ENCODE peak calls at places on chromosomes 3 and 15, in five cellular contexts. P is A549, O is IMR-90, K is SK-N-SH, J is GM12878. S is an unnamed sample.

GRCh38 chr3:41265011-41265545 is 65.8 kb downstream of the CTNNB1 start:
- DNase-seq in P (peak; percentile 36), O (peak; percentile 45), K (no peak), J (no peak), S (no peak)

GRCh38 chr3:197168606-197169005 is 129.8 kb downstream of the DLG1 start:
- DNase-seq in P (peak; percentile 8), O (peak; percentile 38), K (peak; percentile 39), J (no peak), S (no peak)

GRCh38 chr3:94303897-94304296 is 241.0 kb downstream of the NSUN3 start:
- DNase-seq in P (no peak), O (peak; percentile 1), K (no peak), J (no peak), S (no peak)

GRCh38 chr15:45129651-45130129 is at the start of the genes DUOX1 and DUOXA1:
- DNase-seq in P (no peak), O (no peak), K (no peak), J (no peak), S (peak; percentile 12)

GRCh38 chr15:31228980-31229826 is 97.4 kb upstream of the KLF13 start:
- DNase-seq in P (peak; percentile 47), O (no peak), K (no peak), J (peak; percentile 91), S (no peak)

GRCh38 chr15:99967841-99968371 is 234.7 kb upstream of the LYSMD4 start:
- DNase-seq in P (no peak), O (no peak), K (no peak), J (no peak), S (no peak)

GRCh38 chr3:124846189-124846588 is 41.0 kb downstream of the ITGB5 start:
- DNase-seq in P (no peak), O (peak; percentile 78), K (no peak), J (no peak), S (no peak)

GRCh38 chr3:132342183-132342582 is 25.0 kb downstream of the ACP3 start:
- DNase-seq in P (peak; percentile 9), O (no peak), K (no peak), J (no peak), S (no peak)

GRCh38 chr3:169945313-169945712 is 21.3 kb upstream of the SEC62 start:
- DNase-seq in P (no peak), O (no peak), K (no peak), J (peak; percentile 85), S (peak; percentile 83)

GRCh38 chr3:113468536-113468935 is 27.2 kb upstream of the CFAP44 start:
- DNase-seq in P (no peak), O (peak; percentile 4), K (no peak), J (no peak), S (no peak)

GRCh38 chr3:53668872-53669271 is 174.5 kb downstream of the CACNA1D start:
- DNase-seq in P (no peak), O (no peak), K (no peak), J (no peak), S (peak; percentile 8)

GRCh38 chr3:72582211-72582878 is 265.9 kb downstream of the SHQ1 start:
- DNase-seq in P (no peak), O (no peak), K (no peak), J (peak; percentile 76), S (no peak)

GRCh38 chr3:57112206-57112605 is 51.7 kb downstream of the SPATA12 start:
- DNase-seq in P (peak; percentile 23), O (no peak), K (peak; percentile 72), J (no peak), S (peak; percentile 22)

GRCh38 chr3:28279770-28280169 is 38.4 kb downstream of the CMC1 start:
- DNase-seq in P (no peak), O (peak; percentile 72), K (no peak), J (no peak), S (no peak)

GRCh38 chr3:40336101-40336500 is 26.6 kb downstream of the EIF1B start:
- DNase-seq in P (no peak), O (no peak), K (no peak), J (no peak), S (no peak)

GRCh38 chr3:119149484-119149883 is 3.5 kb downstream of the TEX55 start:
- DNase-seq in P (peak; percentile 75), O (peak; percentile 92), K (no peak), J (no peak), S (no peak)

GRCh38 chr15:56496635-56497034 is 31.7 kb upstream of the MNS1 start:
- DNase-seq in P (peak; percentile 75), O (peak; percentile 79), K (peak; percentile 56), J (peak; percentile 31), S (peak; percentile 54)

GRCh38 chr3:122030381-122031122 is 8.5 kb upstream of the ILDR1 start:
- DNase-seq in P (no peak), O (peak; percentile 41), K (no peak), J (peak; percentile 74), S (no peak)

GRCh38 chr3:13047296-13048165 is 25.7 kb downstream of the IQSEC1 start:
- DNase-seq in P (no peak), O (no peak), K (no peak), J (no peak), S (no peak)

GRCh38 chr15:32636908-32637567 is 4.5 kb upstream of the SCG5 start:
- DNase-seq in P (no peak), O (no peak), K (no peak), J (no peak), S (no peak)

GRCh38 chr15:94080416-94080815 is 150.9 kb upstream of the MCTP2 start:
- DNase-seq in P (no peak), O (no peak), K (no peak), J (no peak), S (no peak)

GRCh38 chr3:158508481-158508880 is 62.5 kb upstream of the MLF1 start:
- DNase-seq in P (no peak), O (peak; percentile 89), K (no peak), J (no peak), S (no peak)

GRCh38 chr15:62547584-62547983 is 382.5 kb upstream of the C2CD4B start:
- DNase-seq in P (no peak), O (no peak), K (no peak), J (no peak), S (no peak)

GRCh38 chr3:136792931-136793330 is 26.0 kb upstream of the SLC35G2 start:
- DNase-seq in P (no peak), O (no peak), K (no peak), J (no peak), S (no peak)

GRCh38 chr3:197186887-197187588 is 111.4 kb downstream of the DLG1 start:
- DNase-seq in P (peak; percentile 62), O (peak; percentile 66), K (peak; percentile 55), J (peak; percentile 40), S (peak; percentile 73)

GRCh38 chr15:66839511-66840112 is 137.6 kb downstream of the SMAD6 start:
- DNase-seq in P (no peak), O (peak; percentile 50), K (no peak), J (no peak), S (no peak)

GRCh38 chr3:165903885-165904284 is 66.7 kb upstream of the BCHE start:
- DNase-seq in P (peak; percentile 0), O (no peak), K (no peak), J (no peak), S (no peak)

GRCh38 chr3:196339493-196340254 is 1.5 kb upstream of the TM4SF19 start:
- DNase-seq in P (peak; percentile 77), O (peak; percentile 62), K (no peak), J (no peak), S (peak; percentile 26)

GRCh38 chr3:30639937-30640336 is 33.5 kb downstream of the TGFBR2 start:
- DNase-seq in P (no peak), O (no peak), K (no peak), J (peak; percentile 60), S (no peak)

GRCh38 chr15:26967719-26968269 is 3.2 kb upstream of the GABRG3 start:
- DNase-seq in P (no peak), O (no peak), K (peak; percentile 90), J (no peak), S (no peak)

GRCh38 chr15:70741107-70741511 is 22.2 kb downstream of the UACA start:
- DNase-seq in P (peak; percentile 76), O (peak; percentile 90), K (no peak), J (no peak), S (no peak)

GRCh38 chr3:142175478-142175877 is 26.1 kb upstream of the TFDP2 start:
- DNase-seq in P (no peak), O (no peak), K (no peak), J (no peak), S (no peak)

GRCh38 chr3:141255864-141256263 is 24.2 kb downstream of the PXYLP1 start:
- DNase-seq in P (peak; percentile 55), O (no peak), K (no peak), J (no peak), S (peak; percentile 74)

GRCh38 chr15:90701048-90701447 is 16.1 kb upstream of the BLM start:
- DNase-seq in P (no peak), O (no peak), K (no peak), J (no peak), S (no peak)
- TF ChIP-seq RCOR1 in P (no peak), O (no peak), K (no peak), J (no peak), S (no peak)

GRCh38 chr3:14810070-14810732 is 8.6 kb upstream of the FGD5 start:
- DNase-seq in P (no peak), O (no peak), K (peak; percentile 80), J (no peak), S (no peak)
- TF ChIP-seq RCOR1 in P (no peak), O (no peak), K (no peak), J (no peak), S (no peak)

GRCh38 chr3:18207232-18207631 is 217.9 kb downstream of the SATB1 start:
- DNase-seq in P (no peak), O (no peak), K (no peak), J (no peak), S (no peak)

GRCh38 chr3:18211116-18211515 is 214.0 kb downstream of the SATB1 start:
- DNase-seq in P (no peak), O (no peak), K (no peak), J (no peak), S (no peak)

DNA sequence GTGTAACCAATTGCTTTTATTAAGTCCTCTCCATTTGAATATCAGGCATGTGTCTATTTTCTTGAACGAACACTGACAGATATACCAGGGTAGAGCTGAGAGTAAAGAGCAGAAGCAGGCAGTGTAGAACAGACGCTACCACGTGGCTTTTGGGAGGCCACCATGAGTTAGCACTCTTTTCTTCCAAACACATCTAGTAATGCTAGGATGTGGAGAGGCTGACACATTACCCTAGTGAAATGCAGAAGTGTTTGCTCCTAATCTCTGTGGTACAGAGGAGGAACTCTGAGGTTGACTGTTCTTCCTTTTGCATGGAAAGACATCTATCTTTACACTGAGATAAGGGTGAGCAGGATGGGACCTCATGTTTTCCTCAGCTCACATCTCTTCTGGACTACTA is 216.3 kb downstream of the SATB1 start:
- DNase-seq in P (no peak), O (no peak), K (no peak), J (no peak), S (no peak)
- TF ChIP-seq RCOR1 in P (no peak), O (no peak), K (no peak), J (no peak), S (no peak)

GRCh38 chr3:172067837-172068440 is 28.6 kb downstream of the FNDC3B start:
- DNase-seq in P (no peak), O (no peak), K (no peak), J (no peak), S (no peak)

GRCh38 chr3:172063456-172064432 is 24.4 kb downstream of the FNDC3B start:
- DNase-seq in P (no peak), O (no peak), K (no peak), J (no peak), S (no peak)

GRCh38 chr3:172065967-172066762 is 26.8 kb downstream of the FNDC3B start:
- DNase-seq in P (peak; percentile 70), O (peak; percentile 68), K (no peak), J (peak; percentile 21), S (no peak)

GRCh38 chr3:172066880-172067778 is 27.8 kb downstream of the FNDC3B start:
- DNase-seq in P (no peak), O (no peak), K (no peak), J (no peak), S (no peak)

GRCh38 chr3:172065534-172065933 is 26.2 kb downstream of the FNDC3B start:
- DNase-seq in P (no peak), O (peak; percentile 92), K (no peak), J (no peak), S (peak; percentile 88)
- TF ChIP-seq RCOR1 in P (no peak), O (no peak), K (no peak), J (no peak), S (peak; percentile 79)

S was measured in K562.